ENCODE peak calls at places on chromosomes 2 and 18, in eight cellular contexts. W is endothelial cell of umbilical vein, F is adrenal gland, D is transverse colon, S is A549, H is gastrocnemius medialis, E is stomach, N is prostate gland. X is an unnamed sample.

GRCh38 chr2:176129013-176129796 is at the start of gene HOXD8:
- DNase-seq in E (no peak), W (peak; percentile 81), N (no peak), S (peak; percentile 85), F (peak; percentile 78), D (peak; percentile 75), H (peak; percentile 61), X (peak; percentile 59)

GRCh38 chr2:129777146-129777545 is 202.3 kb upstream of the RAB6C start:
- DNase-seq in H (no peak), E (no peak), W (no peak), N (no peak), D (no peak), S (no peak), F (no peak), X (no peak)

GRCh38 chr2:64203131-64204005 is 59.1 kb upstream of the PELI1 start:
- DNase-seq in N (no peak), E (no peak), W (no peak), D (no peak), H (no peak), F (no peak), S (no peak), X (no peak)

GRCh38 chr2:161165811-161166210 is 5.6 kb downstream of the TANK start:
- DNase-seq in N (no peak), W (no peak), E (no peak), H (no peak), F (no peak), D (no peak), S (no peak), X (no peak)

GRCh38 chr2:68828887-68829708 is 42.1 kb downstream of the BMP10 start:
- DNase-seq in D (peak; percentile 93), E (peak; percentile 94), F (peak; percentile 99), H (peak; percentile 82), N (peak; percentile 95), W (peak; percentile 99), S (peak; percentile 71), X (peak; percentile 6)

GRCh38 chr18:46718501-46719341 is 38.1 kb downstream of the ST8SIA5 start:
- DNase-seq in S (peak; percentile 8), H (no peak), E (no peak), D (no peak), F (no peak), W (peak; percentile 89), N (no peak), X (no peak)

GRCh38 chr18:62101236-62101635 is 85.6 kb downstream of the PIGN start:
- DNase-seq in H (no peak), F (no peak), N (no peak), S (no peak), E (no peak), W (no peak), D (no peak), X (no peak)

GRCh38 chr18:45084207-45084606 is 403.5 kb downstream of the SETBP1 start:
- DNase-seq in F (peak; percentile 28), H (peak; percentile 68), E (no peak), N (peak; percentile 17), S (no peak), W (no peak), D (no peak), X (no peak)

GRCh38 chr2:174633621-174633927 is 36.0 kb upstream of the WIPF1 start:
- DNase-seq in W (peak; percentile 8), D (no peak), E (no peak), F (no peak), N (no peak), H (no peak), S (no peak), X (no peak)

GRCh38 chr2:74845217-74845751 is 11.4 kb downstream of the HK2 start:
- DNase-seq in S (peak; percentile 76), F (peak; percentile 89), D (peak; percentile 88), E (peak; percentile 93), N (peak; percentile 95), W (peak; percentile 94), H (peak; percentile 98), X (peak; percentile 91)

GRCh38 chr2:15040429-15041084 is 408.0 kb downstream of the LRATD1 start:
- DNase-seq in W (no peak), H (no peak), F (no peak), E (no peak), D (no peak), S (no peak), N (no peak), X (no peak)

GRCh38 chr18:12056034-12056883 is 37.4 kb upstream of the ANKRD62 start:
- DNase-seq in N (no peak), S (no peak), H (no peak), F (no peak), W (no peak), E (no peak), D (no peak), X (no peak)

GRCh38 chr2:43227830-43228280 is 1.4 kb upstream of the ZFP36L2 start:
- DNase-seq in D (no peak), E (no peak), W (no peak), N (no peak), S (no peak), H (no peak), F (no peak), X (no peak)

GRCh38 chr2:43226558-43226954 is at the start of gene ZFP36L2:
- DNase-seq in S (peak; percentile 96), F (peak; percentile 95), D (peak; percentile 97), E (peak; percentile 97), N (peak; percentile 97), W (peak; percentile 91), H (peak; percentile 95), X (peak; percentile 86)

GRCh38 chr2:43226955-43227829 is 786 bp upstream of the ZFP36L2 start:
- DNase-seq in S (peak; percentile 92), E (peak; percentile 98), D (peak; percentile 96), N (peak; percentile 97), W (peak; percentile 87), H (peak; percentile 98), F (peak; percentile 97), X (peak; percentile 47)

GRCh38 chr2:43228782-43229659 is 2.6 kb upstream of the ZFP36L2 start:
- DNase-seq in N (no peak), H (no peak), S (no peak), F (no peak), W (peak; percentile 11), D (no peak), E (no peak), X (no peak)

GRCh38 chr2:43228341-43228751 is 1.9 kb upstream of the ZFP36L2 start:
- DNase-seq in F (no peak), S (no peak), E (no peak), D (no peak), N (no peak), W (no peak), H (no peak), X (no peak)
- TF ChIP-seq POLR2A in F (no peak), S (no peak), E (no peak), D (no peak), N (no peak), W (peak; percentile 20), H (no peak), X (no peak)

GRCh38 chr2:233449071-233449901 is 95.0 kb downstream of the DGKD start:
- DNase-seq in E (no peak), S (peak; percentile 77), W (peak; percentile 50), N (peak; percentile 38), F (peak; percentile 64), D (peak; percentile 32), H (peak; percentile 24), X (no peak)

GRCh38 chr2:233447506-233448219 is 93.4 kb downstream of the DGKD start:
- DNase-seq in E (no peak), H (peak; percentile 13), D (peak; percentile 5), W (no peak), F (no peak), S (no peak), N (no peak), X (no peak)

GRCh38 chr2:233446616-233447305 is 92.5 kb downstream of the DGKD start:
- DNase-seq in S (no peak), N (no peak), E (no peak), F (no peak), W (no peak), H (peak; percentile 10), D (peak; percentile 5), X (no peak)

GRCh38 chr2:233448565-233448964 is 94.3 kb downstream of the DGKD start:
- DNase-seq in F (no peak), E (no peak), H (peak; percentile 6), S (peak; percentile 65), D (peak; percentile 5), W (no peak), N (no peak), X (no peak)

GRCh38 chr2:233448220-233448559 is 93.9 kb downstream of the DGKD start:
- DNase-seq in H (peak; percentile 25), W (peak; percentile 9), E (no peak), N (no peak), S (peak; percentile 68), F (no peak), D (no peak), X (no peak)
- TF ChIP-seq CTCF in H (peak; percentile 17), W (peak; percentile 33), E (no peak), N (no peak), S (peak; percentile 31), F (no peak), D (no peak), X (peak; percentile 43)

DNA sequence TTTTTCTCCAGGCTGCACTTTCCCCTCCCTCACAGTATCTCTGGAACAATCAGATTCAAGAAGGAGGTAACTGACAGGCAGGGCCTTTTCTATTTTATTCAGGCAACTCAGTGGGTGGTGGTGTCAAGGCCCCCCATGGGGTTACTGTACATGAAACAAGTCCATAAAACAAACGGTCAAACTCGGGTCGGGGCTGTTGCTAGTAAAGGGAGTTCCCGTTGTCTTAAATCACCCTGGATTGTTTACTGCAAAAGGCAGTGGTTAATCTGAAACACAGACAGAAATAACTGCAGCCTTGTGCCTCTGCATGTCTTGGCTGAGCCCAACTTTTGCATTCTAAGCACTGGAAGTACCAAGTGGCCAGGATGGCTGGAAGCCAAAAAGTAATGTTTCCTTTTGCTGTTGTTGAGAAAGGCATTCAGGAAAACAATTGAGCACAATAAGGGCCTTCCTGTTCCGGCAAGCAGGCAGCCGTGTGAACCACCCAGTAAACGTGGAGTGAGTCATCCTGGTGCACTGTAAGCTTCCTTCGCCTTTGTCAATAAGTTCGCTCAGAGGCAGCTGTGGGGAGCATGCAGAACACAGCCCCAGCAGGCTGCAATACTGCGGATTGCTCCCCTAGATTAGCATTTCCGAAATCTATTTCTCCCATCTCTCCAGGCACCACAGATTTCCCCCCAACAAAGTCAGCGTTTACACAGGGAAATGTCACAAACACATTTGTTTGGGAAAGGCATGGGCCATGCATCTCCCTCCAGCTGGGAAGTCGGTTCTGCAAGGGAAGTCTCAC is 149.6 kb downstream of the IRS1 start:
- DNase-seq in F (peak; percentile 77), D (peak; percentile 82), W (peak; percentile 92), S (peak; percentile 87), H (peak; percentile 70), N (peak; percentile 97), E (peak; percentile 79), X (peak; percentile 97)
- TF ChIP-seq POLR2A in F (no peak), D (no peak), W (peak; percentile 23), S (no peak), H (no peak), N (no peak), E (no peak), X (no peak)

DNA sequence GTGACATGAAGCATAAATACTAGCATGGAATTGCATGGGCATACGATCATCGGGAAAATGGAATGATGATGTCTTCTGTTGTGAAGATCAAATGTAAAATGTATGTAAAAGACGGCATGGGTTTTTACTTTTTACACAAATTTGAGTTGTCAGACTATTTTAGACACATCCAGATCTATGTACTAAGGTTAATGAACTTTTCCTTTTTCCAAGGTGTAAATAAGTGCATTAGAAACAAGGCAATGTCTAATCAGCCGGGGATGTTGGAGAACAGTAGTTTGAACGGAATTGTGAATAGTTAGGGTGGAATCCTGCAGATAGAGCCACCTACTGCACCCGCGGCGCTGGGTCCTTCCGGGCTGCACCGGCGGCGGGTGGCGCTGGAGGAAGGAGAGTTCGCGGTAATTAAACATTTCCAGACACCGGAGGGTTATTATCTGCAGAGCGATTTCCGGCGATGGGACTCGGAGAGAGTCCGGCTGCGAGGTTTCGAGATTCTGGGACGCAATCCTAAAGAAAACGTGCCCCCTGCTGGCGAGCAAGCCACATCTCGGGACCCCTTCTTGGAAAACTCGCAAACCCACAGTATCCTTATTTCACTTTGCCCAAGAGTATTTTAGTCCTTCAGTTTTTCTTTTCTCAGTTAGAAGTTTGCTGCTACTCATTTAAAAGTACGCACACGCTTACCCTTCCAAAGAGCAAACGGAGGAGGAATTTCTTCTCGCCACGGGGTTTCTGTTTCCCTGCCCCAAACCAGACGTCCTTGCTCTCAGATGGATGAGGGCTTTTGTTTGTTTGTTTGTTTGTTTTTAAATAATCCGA is 4.4 kb upstream of the OSR1 start:
- DNase-seq in F (peak; percentile 90), H (peak; percentile 58), S (peak; percentile 89), N (peak; percentile 81), W (peak; percentile 67), D (peak; percentile 84), E (peak; percentile 78), X (peak; percentile 69)
- TF ChIP-seq CTCF in F (peak; percentile 82), H (peak; percentile 84), S (peak; percentile 97), N (peak; percentile 93), W (peak; percentile 88), D (peak; percentile 77), E (no peak), X (peak; percentile 87)

X was measured in HCT116.